ENCODE peak calls at places on chromosomes 16 and 17, in four cellular contexts. G is DND-41, J is lower lobe of right lung, Z is cardiac muscle cell. C is an unnamed sample.

GRCh38 chr17:31275126-31275525 is 21.9 kb downstream of the OMG start:
- DNase-seq in G (no peak), J (no peak), Z (no peak), C (no peak)

GRCh38 chr17:66664336-66664735 is 170.6 kb upstream of the CACNG5 start:
- DNase-seq in G (no peak), J (no peak), Z (no peak), C (no peak)

GRCh38 chr17:4154201-4154600 is 11.2 kb downstream of the CYB5D2 start:
- DNase-seq in G (no peak), J (no peak), Z (no peak), C (no peak)

GRCh38 chr16:79698341-79698753 is 97.8 kb upstream of the MAF start:
- DNase-seq in G (no peak), J (no peak), Z (peak; percentile 47), C (peak; percentile 72)

GRCh38 chr17:80476877-80477646 is 655 bp upstream of the NPTX1 start:
- DNase-seq in G (no peak), J (no peak), Z (no peak), C (no peak)

GRCh38 chr16:51166116-51166515 is 15.0 kb upstream of the SALL1 start:
- DNase-seq in G (no peak), J (no peak), Z (no peak), C (no peak)

GRCh38 chr16:49469930-49470451 is 96.4 kb downstream of the C16orf78 start:
- DNase-seq in G (peak; percentile 42), J (peak; percentile 18), Z (no peak), C (no peak)

GRCh38 chr17:68197091-68197996 is 50.5 kb upstream of the AMZ2 start:
- DNase-seq in G (no peak), J (no peak), Z (no peak), C (peak; percentile 78)

GRCh38 chr17:6163632-6164319 is 93.6 kb downstream of the WSCD1 start:
- DNase-seq in G (no peak), J (no peak), Z (peak; percentile 1), C (no peak)

GRCh38 chr17:17491031-17491471 is 5.1 kb downstream of the RASD1 start:
- DNase-seq in G (no peak), J (no peak), Z (no peak), C (no peak)

GRCh38 chr16:11105038-11105903 is 150.7 kb downstream of the SOCS1 start:
- DNase-seq in G (peak; percentile 75), J (no peak), Z (peak; percentile 96), C (peak; percentile 48)

GRCh38 chr17:9120471-9120870 is 99.2 kb downstream of the NTN1 start:
- DNase-seq in G (peak; percentile 11), J (no peak), Z (no peak), C (no peak)

GRCh38 chr16:75267631-75268264 is 16.3 kb upstream of the BCAR1 start:
- DNase-seq in G (no peak), J (peak; percentile 73), Z (no peak), C (peak; percentile 84)

GRCh38 chr16:17414421-17414820 is 56.3 kb downstream of the XYLT1 start:
- DNase-seq in G (no peak), J (no peak), Z (no peak), C (no peak)

GRCh38 chr16:12793120-12793889 is 10.4 kb downstream of the CPPED1 start:
- DNase-seq in G (no peak), J (no peak), Z (no peak), C (no peak)

GRCh38 chr16:6177781-6178180 is 1080.2 kb upstream of the EEF2KMT start:
- DNase-seq in G (no peak), J (no peak), Z (no peak), C (no peak)

GRCh38 chr16:6682142-6682811 is 650.4 kb upstream of the RBFOX1 start:
- DNase-seq in G (peak; percentile 43), J (peak; percentile 51), Z (no peak), C (no peak)

GRCh38 chr16:49780436-49780835 is 75.5 kb downstream of the ZNF423 start:
- DNase-seq in G (no peak), J (no peak), Z (no peak), C (no peak)

GRCh38 chr16:84245933-84246678 is 6.3 kb upstream of the KCNG4 start:
- DNase-seq in G (no peak), J (no peak), Z (no peak), C (no peak)

GRCh38 chr17:79792984-79793923 is 3.6 kb downstream of the CBX8 start:
- DNase-seq in G (no peak), J (no peak), Z (peak; percentile 70), C (peak; percentile 81)

GRCh38 chr16:66028505-66029216 is 337.8 kb upstream of the CDH5 start:
- DNase-seq in G (no peak), J (no peak), Z (peak; percentile 78), C (no peak)

GRCh38 chr17:14741516-14741915 is 440.6 kb downstream of the HS3ST3B1 start:
- DNase-seq in G (no peak), J (no peak), Z (peak; percentile 29), C (no peak)

GRCh38 chr17:77892469-77893143 is 65.9 kb upstream of the TNRC6C start:
- DNase-seq in G (peak; percentile 40), J (peak; percentile 36), Z (peak; percentile 9), C (peak; percentile 69)

GRCh38 chr17:73960469-73960868 is 243.0 kb upstream of the RPL38 start:
- DNase-seq in G (no peak), J (no peak), Z (no peak), C (no peak)

GRCh38 chr17:78219396-78220150 is 5.5 kb downstream of the BIRC5 start:
- DNase-seq in G (no peak), J (no peak), Z (no peak), C (no peak)

GRCh38 chr17:74573169-74573568 is 5.9 kb upstream of the CD300H start:
- DNase-seq in G (no peak), J (no peak), Z (no peak), C (no peak)

GRCh38 chr17:76458580-76459490 is 5.9 kb upstream of the UBE2O start:
- DNase-seq in G (no peak), J (no peak), Z (peak; percentile 69), C (peak; percentile 73)

GRCh38 chr17:68437979-68438877 is 19.1 kb downstream of the WIPI1 start:
- DNase-seq in G (peak; percentile 76), J (peak; percentile 72), Z (peak; percentile 61), C (no peak)

GRCh38 chr16:80948886-80949502 is 57.7 kb downstream of the CMC2 start:
- DNase-seq in G (peak; percentile 21), J (peak; percentile 61), Z (peak; percentile 71), C (no peak)

GRCh38 chr17:42163113-42163512 is 8.3 kb upstream of the RAB5C start:
- DNase-seq in G (peak; percentile 38), J (no peak), Z (no peak), C (no peak)

GRCh38 chr16:67115649-67116048 is 5.9 kb downstream of the PHAF1 start:
- DNase-seq in G (no peak), J (no peak), Z (peak; percentile 44), C (no peak)

GRCh38 chr16:48918520-48919258 is 308.7 kb upstream of the N4BP1 start:
- DNase-seq in G (no peak), J (no peak), Z (no peak), C (no peak)

GRCh38 chr16:51540259-51540658 is 389.2 kb upstream of the SALL1 start:
- DNase-seq in G (no peak), J (no peak), Z (no peak), C (no peak)

GRCh38 chr16:53998024-53998810 is 288.4 kb downstream of the IRX3 start:
- DNase-seq in G (no peak), J (no peak), Z (no peak), C (no peak)

DNA sequence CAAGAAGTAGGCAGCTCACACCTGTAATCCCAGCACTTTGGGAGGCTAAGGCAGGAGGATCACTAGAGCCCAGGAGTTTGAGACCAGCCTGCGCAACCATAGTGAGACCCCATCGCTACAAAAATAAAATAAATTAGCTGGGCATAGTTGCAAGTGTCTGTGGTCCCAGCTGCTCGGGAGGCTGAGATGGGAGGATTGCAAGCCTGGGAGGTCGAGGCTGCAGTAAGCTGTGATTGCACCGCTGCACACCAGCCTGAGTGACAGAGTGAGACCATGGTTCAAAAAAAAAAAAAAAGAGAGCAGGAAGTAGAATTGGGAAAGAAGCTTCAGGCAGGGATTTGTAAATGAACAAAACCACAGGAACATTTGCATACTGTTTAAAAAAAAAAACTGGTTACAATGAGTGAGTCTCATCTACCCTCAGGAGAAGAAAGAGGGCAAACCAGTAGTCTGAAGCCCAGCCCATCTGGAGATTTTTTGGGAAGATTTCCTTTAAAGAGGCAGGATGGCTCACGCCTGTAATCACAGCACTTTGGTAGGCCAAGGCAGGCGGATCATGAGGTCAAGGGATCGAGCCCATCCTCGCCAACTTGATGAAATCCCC is 7.9 kb downstream of the MPV17L start:
- DNase-seq in G (no peak), J (no peak), Z (peak; percentile 18), C (no peak)
- H3K27ac ChIP-seq in G (no peak overlapping the region), J (no peak overlapping the region), Z (no peak overlapping the region), C (no peak overlapping the region)

GRCh38 chr16:89791278-89791995 is 25.0 kb downstream of the FANCA start:
- DNase-seq in G (no peak), J (no peak), Z (no peak), C (no peak)

GRCh38 chr16:89784409-89784808 is 32.0 kb downstream of the FANCA start:
- DNase-seq in G (no peak), J (no peak), Z (no peak), C (no peak)

GRCh38 chr16:89786474-89787364 is 29.7 kb downstream of the FANCA start:
- DNase-seq in G (no peak), J (no peak), Z (no peak), C (no peak)

GRCh38 chr16:89785523-89786155 is 30.8 kb downstream of the FANCA start:
- DNase-seq in G (no peak), J (no peak), Z (no peak), C (no peak)

DNA sequence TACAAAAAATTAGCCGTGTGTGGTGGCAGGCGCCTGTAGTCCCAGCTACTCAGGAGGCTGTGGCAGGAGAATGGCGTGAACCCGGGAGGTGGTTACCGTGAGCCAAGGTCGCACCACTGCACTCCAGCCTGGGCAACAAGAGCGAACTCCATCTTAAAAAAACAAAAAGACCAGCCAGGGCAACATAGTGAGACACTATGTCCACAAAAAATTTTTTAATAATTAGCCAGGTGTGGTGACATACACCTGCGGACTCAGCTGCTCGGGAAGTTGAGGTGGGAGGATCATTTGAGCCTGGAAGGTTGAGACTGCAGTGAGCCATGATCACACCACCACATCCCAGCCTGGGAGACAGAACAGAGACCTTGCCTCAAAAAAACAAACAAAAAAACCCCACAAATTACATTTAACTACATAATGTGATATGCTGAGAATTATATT is 29.1 kb downstream of the FANCA start:
- DNase-seq in G (no peak), J (no peak), Z (no peak), C (no peak)
- H3K36me3 ChIP-seq in G (peaks cover 97% of the 10 kb centered on the region), J (no peaks in the 10 kb centered on the region), Z (no peaks in the 10 kb centered on the region), C (no peaks in the 10 kb centered on the region)

DNA sequence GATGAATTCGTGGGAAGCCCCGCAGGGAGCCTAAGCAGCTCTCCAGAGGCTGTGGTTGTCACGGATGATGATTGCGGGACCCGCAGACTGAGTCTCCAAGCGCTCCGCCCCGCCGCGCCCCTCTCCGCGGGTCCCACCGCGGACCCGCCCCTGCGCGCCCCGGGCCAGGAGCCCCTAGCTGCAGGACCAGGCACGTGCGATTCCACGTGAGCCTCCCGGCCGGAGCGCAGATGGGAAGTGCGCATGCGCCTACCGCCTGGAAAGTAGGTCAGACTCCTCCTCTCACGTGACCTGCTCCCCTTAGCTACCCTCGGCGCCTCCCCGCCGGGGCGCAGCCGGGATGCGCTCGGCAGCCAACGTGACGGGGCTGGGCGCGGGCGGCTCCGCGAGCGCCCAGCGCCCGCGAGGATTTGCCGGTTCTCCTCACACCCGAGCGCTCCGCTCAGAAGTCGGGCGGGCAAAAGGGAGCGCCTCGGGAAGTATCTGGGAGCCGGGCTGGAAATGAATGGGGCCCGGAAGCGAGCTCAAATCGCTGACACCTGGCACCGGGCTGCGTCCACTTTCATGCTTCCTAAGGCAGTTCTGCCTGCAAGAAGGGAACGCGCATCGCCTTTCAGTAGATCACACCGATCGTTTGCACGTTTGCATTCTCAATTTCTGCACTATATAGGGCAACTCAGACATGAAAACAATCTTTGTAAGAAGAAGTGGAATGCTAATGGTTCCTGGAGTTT is 26.4 kb upstream of the HLF start:
- DNase-seq in G (peak; percentile 96), J (peak; percentile 90), Z (peak; percentile 95), C (peak; percentile 98)
- TF ChIP-seq CTCF in G (peak; percentile 20), J (no peak), Z (no peak), C (no peak)

GRCh38 chr16:1312459-1312801 is 3.0 kb downstream of the UBE2I start:
- DNase-seq in G (no peak), J (no peak), Z (no peak), C (no peak)
- H3K27ac ChIP-seq in G (no peak overlapping the region), J (no peak overlapping the region), Z (no peak overlapping the region), C (no peak overlapping the region)